ENCODE peak calls at places on chromosomes 5 and 9, in nine cellular contexts. T is A549, X is HCT116, O is SK-N-SH, R is Calu3, F is fibroblast of pulmonary artery, D is keratinocyte, W is cardiac muscle cell, A is neural progenitor cell. H is an unnamed sample.

GRCh38 chr9:125990793-125991220 is 243.6 kb downstream of the PBX3 start:
- DNase-seq in D (no peak), T (no peak), O (peak), F (no peak), X (no peak), W (no peak), A (no peak), R (no peak), H (no peak)

GRCh38 chr5:75059887-75060286 is 7.5 kb upstream of the GCNT4 start:
- DNase-seq in T (no peak), R (no peak), F (no peak), W (no peak), O (no peak), A (no peak), X (no peak), D (no peak), H (no peak)

GRCh38 chr9:76453785-76454184 is 5.2 kb upstream of the GCNT1 start:
- DNase-seq in W (peak), X (no peak), D (no peak), A (no peak), O (no peak), F (peak), T (no peak), R (no peak), H (no peak)

GRCh38 chr9:100426194-100426531 is 780 bp upstream of the MSANTD3 start:
- DNase-seq in D (no peak), A (no peak), F (no peak), W (peak), T (no peak), X (no peak), R (no peak), O (peak), H (no peak)

GRCh38 chr9:120916573-120916972 is 10.0 kb downstream of the TRAF1 start:
- DNase-seq in D (no peak), A (no peak), W (peak), R (no peak), X (no peak), T (no peak), F (peak), O (peak), H (no peak)

GRCh38 chr5:1786621-1787471 is 12.8 kb downstream of the MRPL36 start:
- DNase-seq in T (no peak), F (no peak), O (no peak), W (no peak), X (no peak), D (no peak), R (no peak), A (no peak), H (no peak)

GRCh38 chr5:83026507-83026906 is 50.7 kb downstream of the TMEM167A start:
- DNase-seq in F (no peak), A (no peak), D (no peak), O (no peak), T (no peak), W (no peak), R (no peak), X (no peak), H (no peak)

GRCh38 chr9:93059097-93059959 is 827 bp downstream of the SUSD3 start:
- DNase-seq in A (no peak), O (no peak), R (no peak), X (no peak), W (no peak), T (no peak), D (no peak), F (no peak), H (no peak)

GRCh38 chr5:42109006-42109572 is 184.0 kb downstream of the FBXO4 start:
- DNase-seq in X (no peak), A (no peak), T (no peak), W (no peak), F (no peak), O (no peak), R (no peak), D (no peak), H (no peak)

GRCh38 chr5:33890633-33891032 is 1.2 kb downstream of the ADAMTS12 start:
- DNase-seq in X (no peak), T (peak), F (peak), R (no peak), O (no peak), W (peak), D (no peak), A (peak), H (peak)

GRCh38 chr9:21015959-21016358 is 15.5 kb downstream of the HACD4 start:
- DNase-seq in W (no peak), D (no peak), X (no peak), O (no peak), T (no peak), F (no peak), R (no peak), A (no peak), H (no peak)

GRCh38 chr5:83895860-83896259 is 175.2 kb upstream of the HAPLN1 start:
- DNase-seq in R (no peak), X (no peak), W (no peak), O (no peak), T (no peak), F (no peak), A (no peak), D (no peak), H (no peak)

GRCh38 chr5:169701910-169702451 is 64.9 kb downstream of the DOCK2 start:
- DNase-seq in F (peak), R (no peak), O (peak), D (no peak), A (peak), T (peak), X (no peak), W (peak), H (no peak)

GRCh38 chr5:69140827-69141226 is 26.1 kb upstream of the CCNB1 start:
- DNase-seq in R (no peak), X (no peak), O (no peak), T (no peak), F (no peak), W (no peak), A (no peak), D (no peak), H (no peak)

GRCh38 chr9:109771796-109772525 is 8.0 kb upstream of the PALM2AKAP2 start:
- DNase-seq in R (no peak), F (peak), A (no peak), X (no peak), O (no peak), T (no peak), D (no peak), W (peak), H (no peak)

GRCh38 chr5:32710859-32711692 is at the start of gene NPR3:
- DNase-seq in F (peak), T (peak), A (peak), R (no peak), O (peak), W (peak), X (no peak), D (no peak), H (peak)

GRCh38 chr9:91101598-91102168 is 260.0 kb downstream of the AUH start:
- DNase-seq in F (no peak), W (no peak), X (no peak), A (no peak), O (no peak), R (no peak), T (no peak), D (no peak), H (no peak)

GRCh38 chr9:8331507-8331906 is 531.9 kb upstream of the DMAC1 start:
- DNase-seq in O (no peak), A (no peak), F (no peak), R (no peak), X (no peak), W (no peak), T (no peak), D (no peak), H (no peak)

GRCh38 chr9:8627944-8628679 is 828.5 kb upstream of the DMAC1 start:
- DNase-seq in F (no peak), D (peak), X (no peak), W (no peak), A (peak), R (no peak), O (no peak), T (no peak), H (no peak)

GRCh38 chr9:112380102-112380581 is at the start of gene HSDL2:
- DNase-seq in F (peak), D (no peak), O (no peak), X (no peak), T (no peak), W (peak), R (no peak), A (no peak), H (no peak)

GRCh38 chr9:112377684-112378344 is 2.1 kb upstream of the HSDL2 start:
- DNase-seq in A (no peak), O (no peak), T (no peak), R (no peak), X (no peak), D (no peak), F (no peak), W (no peak), H (no peak)

GRCh38 chr9:112380771-112381181 is 868 bp downstream of the HSDL2 start:
- DNase-seq in R (no peak), X (no peak), O (peak), T (peak), D (no peak), W (peak), F (peak), A (no peak), H (no peak)

GRCh38 chr9:112378441-112379176 is 1.3 kb upstream of the HSDL2 start:
- DNase-seq in F (no peak), W (no peak), D (no peak), O (no peak), T (peak), A (no peak), X (no peak), R (no peak), H (no peak)

DNA sequence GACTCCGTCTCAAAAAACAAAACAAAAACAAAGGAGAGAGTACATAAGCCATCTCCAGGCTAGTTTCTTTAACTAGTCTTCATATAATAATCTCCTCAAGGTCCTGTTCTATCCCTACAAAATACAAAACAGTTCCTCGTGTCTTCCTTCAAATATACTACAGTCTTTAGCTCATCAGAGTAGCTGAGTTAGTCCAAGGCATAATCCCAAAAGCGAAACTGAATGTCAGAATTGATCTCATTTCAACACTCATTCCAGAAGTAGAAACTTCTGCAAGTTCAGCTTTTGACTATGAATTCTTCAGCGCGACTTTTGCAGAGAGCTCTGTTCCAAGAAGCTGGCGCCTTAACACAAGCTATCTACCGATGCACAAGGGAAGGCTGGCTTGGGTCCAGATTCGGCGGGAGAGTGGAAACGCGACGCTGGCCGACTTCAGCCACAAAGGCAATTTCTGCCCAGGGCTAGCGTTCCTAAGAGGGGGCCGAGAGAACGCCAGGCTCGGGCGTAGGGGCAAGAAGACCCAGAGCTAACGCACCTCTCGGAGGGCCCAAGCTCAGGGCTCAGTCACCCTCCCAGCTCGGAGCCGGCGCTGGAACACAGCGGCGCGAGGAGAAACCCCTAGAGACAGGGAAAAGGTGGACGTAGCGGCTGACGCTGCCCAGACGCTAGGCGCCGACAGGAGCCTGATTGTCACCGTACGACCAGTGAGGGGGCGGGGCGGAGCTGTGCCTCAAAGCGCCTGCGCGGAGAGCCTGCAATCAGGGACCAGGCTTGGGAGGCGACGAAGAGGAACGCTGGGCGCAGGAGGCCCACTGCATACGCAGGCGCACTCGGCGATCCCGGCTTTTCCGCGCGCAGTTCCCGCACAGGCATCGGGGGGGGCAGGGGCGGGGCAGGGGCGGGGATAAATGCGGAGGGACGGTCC is 469 bp upstream of the HSDL2 start:
- DNase-seq in D (peak), R (peak), A (peak), T (peak), X (peak), F (peak), O (peak), W (peak), H (peak)
- TF ChIP-seq CTCF in D (peak), R (no peak), A (no peak), T (no peak), X (no peak), F (no peak), O (no peak), W (no peak), H (no peak)

GRCh38 chr5:103973669-103974068 is 411.1 kb upstream of the NUDT12 start:
- DNase-seq in O (no peak), F (no peak), A (peak), T (peak), D (no peak), W (no peak), R (no peak), X (no peak), H (no peak)
- TF ChIP-seq CTCF in O (peak), F (no peak), A (no peak), T (no peak), D (peak), W (no peak), R (peak), X (peak), H (no peak)

GRCh38 chr5:40511801-40512200 is 167.9 kb upstream of the PTGER4 start:
- DNase-seq in O (no peak), F (no peak), A (no peak), R (no peak), D (no peak), W (no peak), T (no peak), X (no peak), H (no peak)

GRCh38 chr5:40505031-40505430 is 174.7 kb upstream of the PTGER4 start:
- DNase-seq in W (no peak), R (no peak), X (no peak), O (no peak), F (no peak), A (no peak), T (no peak), D (no peak), H (no peak)

GRCh38 chr5:40503438-40503837 is 176.3 kb upstream of the PTGER4 start:
- DNase-seq in X (no peak), D (no peak), F (no peak), W (no peak), T (no peak), R (no peak), A (no peak), O (no peak), H (no peak)

GRCh38 chr5:40502736-40503135 is 177.0 kb upstream of the PTGER4 start:
- DNase-seq in D (no peak), W (no peak), R (no peak), X (no peak), A (no peak), O (no peak), F (no peak), T (no peak), H (no peak)

GRCh38 chr5:40507095-40507494 is 172.6 kb upstream of the PTGER4 start:
- DNase-seq in D (no peak), A (no peak), W (peak), X (no peak), T (no peak), F (peak), O (no peak), R (no peak), H (no peak)
- TF ChIP-seq CTCF in D (no peak), A (no peak), W (peak), X (no peak), T (no peak), F (peak), O (peak), R (no peak), H (no peak)

DNA sequence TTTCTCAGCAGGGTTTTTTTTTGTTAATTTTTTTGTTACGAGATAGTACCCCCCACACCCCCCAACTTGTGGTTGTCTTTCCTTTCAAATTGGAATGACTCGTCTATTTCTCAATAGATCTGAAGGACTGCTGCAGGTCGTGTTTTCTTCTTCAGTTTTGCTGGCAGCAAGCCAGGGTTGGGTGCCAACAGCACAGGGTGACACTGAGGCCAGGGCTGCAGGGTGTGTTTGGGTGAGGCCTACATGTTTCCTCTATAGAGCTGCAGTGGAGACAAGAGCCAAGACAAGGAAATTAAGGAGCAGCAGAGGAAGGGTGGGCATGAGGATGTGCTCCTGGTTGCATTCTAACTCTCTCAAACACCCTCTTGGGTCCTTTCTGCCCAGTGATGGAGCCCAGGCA is 52.2 kb downstream of the NXNL2 start:
- DNase-seq in X (no peak), A (no peak), F (no peak), O (no peak), T (peak), R (peak), D (no peak), W (no peak), H (no peak)
- TF ChIP-seq CTCF in X (no peak), A (no peak), F (no peak), O (no peak), T (no peak), R (no peak), D (no peak), W (no peak), H (no peak)

DNA sequence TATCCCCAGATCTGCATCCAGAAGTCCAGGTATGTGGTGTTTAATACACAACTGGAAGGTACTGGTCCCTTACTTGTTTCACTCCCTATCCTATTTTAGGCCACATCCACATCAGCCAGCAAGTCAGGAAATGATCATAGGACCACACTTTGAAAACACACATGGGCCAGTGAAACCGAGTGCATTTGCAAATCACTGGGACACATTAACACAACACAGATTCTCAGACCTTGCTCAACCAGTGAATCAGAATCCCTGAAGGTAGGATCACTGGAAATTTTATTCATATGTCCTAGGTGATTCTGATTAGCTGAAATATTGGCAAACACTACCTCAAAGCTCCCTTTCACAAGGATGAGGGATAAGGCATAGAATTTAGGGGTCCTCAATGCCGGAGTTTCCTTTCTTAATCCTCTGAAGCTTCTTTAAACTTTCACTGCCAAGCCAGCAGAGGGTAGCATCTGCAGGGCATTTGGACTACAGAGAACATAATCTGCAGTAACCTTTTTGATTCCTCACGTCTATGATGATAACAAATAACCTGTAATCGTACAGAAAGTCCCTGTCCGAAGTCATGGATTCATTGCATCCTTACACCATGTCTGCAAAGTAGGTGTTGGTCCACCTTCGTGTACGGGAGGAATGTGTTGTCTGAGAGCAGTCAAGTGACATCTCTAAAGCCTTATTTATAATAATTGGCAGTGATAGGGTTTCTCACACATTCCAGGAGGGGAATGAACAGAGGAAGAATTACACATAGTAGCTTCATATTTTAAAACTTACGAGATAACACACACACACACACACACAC is 11.0 kb upstream of the ABLIM3 start:
- DNase-seq in O (no peak), R (peak), X (no peak), D (no peak), A (peak), W (no peak), T (no peak), F (peak), H (no peak)
- TF ChIP-seq CTCF in O (peak), R (peak), X (peak), D (peak), A (peak), W (peak), T (peak), F (peak), H (no peak)

DNA sequence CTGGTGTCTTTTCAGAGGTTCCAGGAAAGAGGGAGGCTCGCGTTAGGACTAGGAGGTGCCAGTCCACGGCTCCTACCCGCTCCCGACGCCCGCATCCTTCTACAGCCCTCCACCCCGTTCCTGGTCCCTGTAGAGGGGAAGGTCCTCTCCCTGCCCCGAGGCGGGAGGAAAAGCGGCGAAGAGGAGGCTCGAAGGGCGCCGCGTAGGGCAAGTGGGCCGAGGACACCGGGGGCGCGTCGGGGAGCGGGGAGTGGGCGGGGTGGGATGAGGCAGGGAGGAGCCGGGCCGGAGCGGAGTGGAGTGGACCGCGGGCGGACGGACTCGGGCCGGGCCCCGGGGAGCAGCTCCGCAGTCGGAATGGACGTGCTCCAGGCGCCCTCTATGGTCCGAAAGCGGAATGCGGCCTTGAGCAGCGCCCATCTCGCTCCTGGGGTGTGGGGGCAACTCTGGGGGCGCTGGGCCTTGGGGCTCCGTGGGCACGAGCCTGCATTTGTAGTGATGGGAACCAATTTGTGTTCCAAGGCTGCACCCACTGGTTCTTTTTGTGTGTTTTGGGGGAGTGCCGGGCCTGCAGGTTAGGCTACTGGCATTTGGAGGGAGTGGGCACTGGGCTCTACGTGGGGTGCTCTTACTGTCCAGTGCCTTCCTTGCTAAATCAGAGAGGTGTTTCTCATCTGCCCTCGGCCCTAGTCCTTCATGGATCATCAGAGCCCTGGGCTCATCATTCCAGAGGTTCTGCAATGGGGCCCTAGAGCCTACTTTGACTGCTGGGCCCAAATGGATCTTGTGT is 7.3 kb downstream of the IRX1 start:
- DNase-seq in A (peak), F (peak), X (no peak), W (peak), R (no peak), D (no peak), T (no peak), O (peak), H (peak)
- TF ChIP-seq CTCF in A (peak), F (peak), X (no peak), W (peak), R (no peak), D (peak), T (no peak), O (peak), H (peak)

GRCh38 chr5:120532835-120533234 is 68.7 kb downstream of the PRR16 start:
- DNase-seq in W (no peak), A (peak), R (peak), D (no peak), X (peak), T (no peak), O (peak), F (no peak), H (peak)
- TF ChIP-seq CTCF in W (peak), A (peak), R (no peak), D (no peak), X (peak), T (no peak), O (peak), F (peak), H (peak)

GRCh38 chr9:113913426-113914195 is 37.5 kb downstream of the ZNF618 start:
- DNase-seq in F (peak), T (no peak), X (no peak), D (no peak), A (no peak), R (no peak), O (no peak), W (peak), H (no peak)
- TF ChIP-seq CTCF in F (no peak), T (no peak), X (no peak), D (no peak), A (no peak), R (no peak), O (no peak), W (no peak), H (no peak)

GRCh38 chr9:112717669-112718331 is at the start of gene INIP:
- DNase-seq in F (peak), O (peak), X (peak), T (peak), W (peak), D (peak), R (peak), A (peak), H (peak)
- TF ChIP-seq CTCF in F (no peak), O (peak), X (no peak), T (no peak), W (no peak), D (peak), R (no peak), A (peak), H (no peak)